ENCODE peak calls at places on chromosome 5, in five cellular contexts. One of them, this sample, is unnamed.

GRCh38 chr5:14417232-14417730 is 164.3 kb upstream of the OTULINL start:
- DNase-seq in coronary artery: no peak
- DNase-seq in right atrium auricular region: no peak
- DNase-seq in choroid plexus epithelial cell: peak; percentile 90
- DNase-seq in fibroblast of pulmonary artery: peak; percentile 66
- DNase-seq in this sample: no peak

GRCh38 chr5:168042284-168043080 is 249.0 kb upstream of the WWC1 start:
- DNase-seq in coronary artery: no peak
- DNase-seq in right atrium auricular region: no peak
- DNase-seq in choroid plexus epithelial cell: no peak
- DNase-seq in fibroblast of pulmonary artery: no peak
- DNase-seq in this sample: no peak

GRCh38 chr5:151612689-151613427 is 21.7 kb upstream of the FAT2 start:
- DNase-seq in coronary artery: no peak
- DNase-seq in right atrium auricular region: no peak
- DNase-seq in choroid plexus epithelial cell: peak; percentile 13
- DNase-seq in fibroblast of pulmonary artery: no peak
- DNase-seq in this sample: peak; percentile 86

GRCh38 chr5:158407801-158408200 is 548.9 kb upstream of the CLINT1 start:
- DNase-seq in coronary artery: no peak
- DNase-seq in right atrium auricular region: no peak
- DNase-seq in choroid plexus epithelial cell: peak; percentile 43
- DNase-seq in fibroblast of pulmonary artery: peak; percentile 14
- DNase-seq in this sample: no peak

GRCh38 chr5:103211858-103212500 is 46.6 kb upstream of the MACIR start:
- DNase-seq in coronary artery: no peak
- DNase-seq in right atrium auricular region: no peak
- DNase-seq in choroid plexus epithelial cell: peak; percentile 39
- DNase-seq in fibroblast of pulmonary artery: peak; percentile 39
- DNase-seq in this sample: no peak

GRCh38 chr5:170537451-170538095 is 33.8 kb downstream of the KCNIP1 start:
- DNase-seq in coronary artery: no peak
- DNase-seq in right atrium auricular region: no peak
- DNase-seq in choroid plexus epithelial cell: no peak
- DNase-seq in fibroblast of pulmonary artery: no peak
- DNase-seq in this sample: no peak

GRCh38 chr5:41629897-41630296 is 119.5 kb upstream of the PLCXD3 start:
- DNase-seq in coronary artery: no peak
- DNase-seq in right atrium auricular region: no peak
- DNase-seq in choroid plexus epithelial cell: no peak
- DNase-seq in fibroblast of pulmonary artery: no peak
- DNase-seq in this sample: no peak

GRCh38 chr5:52794519-52794918 is 6.8 kb downstream of the ITGA1 start:
- DNase-seq in coronary artery: no peak
- DNase-seq in right atrium auricular region: no peak
- DNase-seq in choroid plexus epithelial cell: peak; percentile 83
- DNase-seq in fibroblast of pulmonary artery: no peak
- DNase-seq in this sample: no peak

GRCh38 chr5:69048233-69048632 is 45.6 kb upstream of the SLC30A5 start:
- DNase-seq in coronary artery: no peak
- DNase-seq in right atrium auricular region: no peak
- DNase-seq in choroid plexus epithelial cell: no peak
- DNase-seq in fibroblast of pulmonary artery: no peak
- DNase-seq in this sample: no peak

GRCh38 chr5:123807177-123807900 is 295.4 kb downstream of the CSNK1G3 start:
- DNase-seq in coronary artery: no peak
- DNase-seq in right atrium auricular region: no peak
- DNase-seq in choroid plexus epithelial cell: no peak
- DNase-seq in fibroblast of pulmonary artery: no peak
- DNase-seq in this sample: no peak

GRCh38 chr5:140571105-140571504 is 6.5 kb downstream of the SLC35A4 start:
- DNase-seq in coronary artery: no peak
- DNase-seq in right atrium auricular region: no peak
- DNase-seq in choroid plexus epithelial cell: no peak
- DNase-seq in fibroblast of pulmonary artery: no peak
- DNase-seq in this sample: no peak

GRCh38 chr5:81948349-81948748 is 23.5 kb upstream of the ATG10 start:
- DNase-seq in coronary artery: no peak
- DNase-seq in right atrium auricular region: no peak
- DNase-seq in choroid plexus epithelial cell: peak; percentile 65
- DNase-seq in fibroblast of pulmonary artery: peak; percentile 89
- DNase-seq in this sample: peak; percentile 41

GRCh38 chr5:97004423-97005060 is 68.7 kb downstream of the LNPEP start:
- DNase-seq in coronary artery: no peak
- DNase-seq in right atrium auricular region: no peak
- DNase-seq in choroid plexus epithelial cell: no peak
- DNase-seq in fibroblast of pulmonary artery: no peak
- DNase-seq in this sample: no peak

GRCh38 chr5:142837274-142837673 is 67.1 kb downstream of the ARHGAP26 start:
- DNase-seq in coronary artery: no peak
- DNase-seq in right atrium auricular region: no peak
- DNase-seq in choroid plexus epithelial cell: no peak
- DNase-seq in fibroblast of pulmonary artery: no peak
- DNase-seq in this sample: no peak

GRCh38 chr5:126516852-126517251 is 78.2 kb downstream of the ALDH7A1 start:
- DNase-seq in coronary artery: no peak
- DNase-seq in right atrium auricular region: no peak
- DNase-seq in choroid plexus epithelial cell: no peak
- DNase-seq in fibroblast of pulmonary artery: no peak
- DNase-seq in this sample: no peak

GRCh38 chr5:1312993-1313833 is 18.3 kb upstream of the TERT start:
- DNase-seq in coronary artery: peak; percentile 52
- DNase-seq in right atrium auricular region: no peak
- DNase-seq in choroid plexus epithelial cell: no peak
- DNase-seq in fibroblast of pulmonary artery: no peak
- DNase-seq in this sample: no peak

GRCh38 chr5:89090021-89090420 is 207.0 kb upstream of the MEF2C start:
- DNase-seq in coronary artery: no peak
- DNase-seq in right atrium auricular region: no peak
- DNase-seq in choroid plexus epithelial cell: no peak
- DNase-seq in fibroblast of pulmonary artery: no peak
- DNase-seq in this sample: no peak

GRCh38 chr5:23014251-23014650 is 161.1 kb upstream of the CDH12 start:
- DNase-seq in coronary artery: no peak
- DNase-seq in right atrium auricular region: no peak
- DNase-seq in choroid plexus epithelial cell: no peak
- DNase-seq in fibroblast of pulmonary artery: no peak
- DNase-seq in this sample: no peak
- H3K4me3 ChIP-seq in coronary artery: no peak overlapping the region
- H3K4me3 ChIP-seq in right atrium auricular region: no peak overlapping the region
- H3K4me3 ChIP-seq in choroid plexus epithelial cell: no peak overlapping the region
- H3K4me3 ChIP-seq in fibroblast of pulmonary artery: no peak overlapping the region
- H3K4me3 ChIP-seq in this sample: no peak overlapping the region

GRCh38 chr5:78377056-78377717 is 16.8 kb downstream of the SCAMP1 start:
- DNase-seq in coronary artery: no peak
- DNase-seq in right atrium auricular region: no peak
- DNase-seq in choroid plexus epithelial cell: peak; percentile 23
- DNase-seq in fibroblast of pulmonary artery: peak; percentile 38
- DNase-seq in this sample: no peak

GRCh38 chr5:78376315-78376714 is 15.9 kb downstream of the SCAMP1 start:
- DNase-seq in coronary artery: no peak
- DNase-seq in right atrium auricular region: no peak
- DNase-seq in choroid plexus epithelial cell: no peak
- DNase-seq in fibroblast of pulmonary artery: no peak
- DNase-seq in this sample: no peak

GRCh38 chr5:78373231-78373630 is 12.8 kb downstream of the SCAMP1 start:
- DNase-seq in coronary artery: no peak
- DNase-seq in right atrium auricular region: no peak
- DNase-seq in choroid plexus epithelial cell: no peak
- DNase-seq in fibroblast of pulmonary artery: no peak
- DNase-seq in this sample: no peak

DNA sequence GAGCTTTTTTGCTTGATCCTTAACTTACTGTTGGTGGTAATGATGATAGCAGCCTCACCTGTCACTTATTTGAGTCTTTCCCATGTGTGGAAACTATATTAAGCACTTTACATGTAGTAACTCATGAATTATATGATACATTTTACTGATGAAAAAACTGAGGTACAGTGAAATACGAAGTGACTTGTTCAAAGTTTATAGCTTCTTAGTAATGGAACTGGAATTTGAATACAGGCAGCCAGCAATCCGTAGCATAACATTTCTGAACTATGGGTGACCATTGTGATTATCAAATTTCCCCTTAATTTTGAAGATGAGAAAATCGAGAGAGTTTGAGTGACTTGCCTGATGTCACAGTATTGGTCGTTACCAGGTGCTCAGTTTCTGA is 17.3 kb downstream of the SCAMP1 start:
- DNase-seq in coronary artery: no peak
- DNase-seq in right atrium auricular region: no peak
- DNase-seq in choroid plexus epithelial cell: no peak
- DNase-seq in fibroblast of pulmonary artery: no peak
- DNase-seq in this sample: no peak
- TF ChIP-seq CTCF in coronary artery: no peak
- TF ChIP-seq CTCF in right atrium auricular region: no peak
- TF ChIP-seq CTCF in choroid plexus epithelial cell: no peak
- TF ChIP-seq CTCF in fibroblast of pulmonary artery: no peak
- TF ChIP-seq CTCF in this sample: no peak

GRCh38 chr5:139064613-139065012 is 133.6 kb downstream of the SIL1 start:
- DNase-seq in coronary artery: no peak
- DNase-seq in right atrium auricular region: no peak
- DNase-seq in choroid plexus epithelial cell: no peak
- DNase-seq in fibroblast of pulmonary artery: no peak
- DNase-seq in this sample: no peak

GRCh38 chr5:139065296-139065695 is 132.9 kb downstream of the SIL1 start:
- DNase-seq in coronary artery: no peak
- DNase-seq in right atrium auricular region: no peak
- DNase-seq in choroid plexus epithelial cell: peak; percentile 26
- DNase-seq in fibroblast of pulmonary artery: peak; percentile 39
- DNase-seq in this sample: peak; percentile 30

GRCh38 chr5:139063664-139064054 is 134.5 kb downstream of the SIL1 start:
- DNase-seq in coronary artery: no peak
- DNase-seq in right atrium auricular region: no peak
- DNase-seq in choroid plexus epithelial cell: no peak
- DNase-seq in fibroblast of pulmonary artery: no peak
- DNase-seq in this sample: no peak

GRCh38 chr5:139068494-139069152 is 129.5 kb downstream of the SIL1 start:
- DNase-seq in coronary artery: no peak
- DNase-seq in right atrium auricular region: no peak
- DNase-seq in choroid plexus epithelial cell: no peak
- DNase-seq in fibroblast of pulmonary artery: no peak
- DNase-seq in this sample: no peak

DNA sequence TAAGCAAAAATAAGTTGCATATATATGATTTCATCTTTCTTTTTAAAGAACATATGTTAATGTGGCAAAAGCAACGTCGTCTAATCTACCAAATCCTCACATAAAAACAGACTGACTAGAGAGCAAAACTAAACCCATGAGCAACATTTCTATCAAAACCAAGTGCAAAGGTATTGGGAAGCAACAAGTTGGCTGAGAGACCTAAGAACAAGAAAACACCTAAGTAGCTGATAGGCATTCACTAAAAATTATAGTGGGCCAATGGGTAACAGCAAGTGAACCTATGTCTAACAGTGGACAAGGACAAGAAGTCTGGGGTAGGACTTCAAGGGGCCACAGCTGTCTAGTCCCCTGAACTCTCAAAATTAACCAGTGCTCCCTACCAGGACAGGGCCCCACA is 130.1 kb downstream of the SIL1 start:
- DNase-seq in coronary artery: no peak
- DNase-seq in right atrium auricular region: no peak
- DNase-seq in choroid plexus epithelial cell: no peak
- DNase-seq in fibroblast of pulmonary artery: no peak
- DNase-seq in this sample: no peak
- H3K4me3 ChIP-seq in coronary artery: no peak overlapping the region
- H3K4me3 ChIP-seq in right atrium auricular region: no peak overlapping the region
- H3K4me3 ChIP-seq in choroid plexus epithelial cell: no peak overlapping the region
- H3K4me3 ChIP-seq in fibroblast of pulmonary artery: no peak overlapping the region
- H3K4me3 ChIP-seq in this sample: no peak overlapping the region

GRCh38 chr5:129400395-129400983 is 59.6 kb upstream of the ADAMTS19 start:
- DNase-seq in coronary artery: no peak
- DNase-seq in right atrium auricular region: no peak
- DNase-seq in choroid plexus epithelial cell: peak; percentile 15
- DNase-seq in fibroblast of pulmonary artery: peak; percentile 31
- DNase-seq in this sample: no peak
- TF ChIP-seq CTCF in coronary artery: no peak
- TF ChIP-seq CTCF in right atrium auricular region: peak; percentile 51
- TF ChIP-seq CTCF in choroid plexus epithelial cell: peak; percentile 32
- TF ChIP-seq CTCF in fibroblast of pulmonary artery: peak; percentile 30
- TF ChIP-seq CTCF in this sample: peak; percentile 39

GRCh38 chr5:95858661-95859326 is 36.3 kb upstream of the GLRX start:
- DNase-seq in coronary artery: peak; percentile 99
- DNase-seq in right atrium auricular region: peak; percentile 98
- DNase-seq in choroid plexus epithelial cell: peak; percentile 99
- DNase-seq in fibroblast of pulmonary artery: peak; percentile 99
- DNase-seq in this sample: peak; percentile 97

GRCh38 chr5:95861221-95861857 is 38.8 kb upstream of the GLRX start:
- DNase-seq in coronary artery: peak; percentile 90
- DNase-seq in right atrium auricular region: peak; percentile 96
- DNase-seq in choroid plexus epithelial cell: peak; percentile 100
- DNase-seq in fibroblast of pulmonary artery: peak; percentile 99
- DNase-seq in this sample: peak; percentile 63

GRCh38 chr5:95858023-95858461 is 35.5 kb upstream of the GLRX start:
- DNase-seq in coronary artery: peak; percentile 91
- DNase-seq in right atrium auricular region: peak; percentile 89
- DNase-seq in choroid plexus epithelial cell: peak; percentile 75
- DNase-seq in fibroblast of pulmonary artery: peak; percentile 96
- DNase-seq in this sample: peak; percentile 67

GRCh38 chr5:95857185-95857945 is 34.8 kb upstream of the GLRX start:
- DNase-seq in coronary artery: peak; percentile 97
- DNase-seq in right atrium auricular region: peak; percentile 96
- DNase-seq in choroid plexus epithelial cell: peak; percentile 98
- DNase-seq in fibroblast of pulmonary artery: peak; percentile 79
- DNase-seq in this sample: peak; percentile 71

DNA sequence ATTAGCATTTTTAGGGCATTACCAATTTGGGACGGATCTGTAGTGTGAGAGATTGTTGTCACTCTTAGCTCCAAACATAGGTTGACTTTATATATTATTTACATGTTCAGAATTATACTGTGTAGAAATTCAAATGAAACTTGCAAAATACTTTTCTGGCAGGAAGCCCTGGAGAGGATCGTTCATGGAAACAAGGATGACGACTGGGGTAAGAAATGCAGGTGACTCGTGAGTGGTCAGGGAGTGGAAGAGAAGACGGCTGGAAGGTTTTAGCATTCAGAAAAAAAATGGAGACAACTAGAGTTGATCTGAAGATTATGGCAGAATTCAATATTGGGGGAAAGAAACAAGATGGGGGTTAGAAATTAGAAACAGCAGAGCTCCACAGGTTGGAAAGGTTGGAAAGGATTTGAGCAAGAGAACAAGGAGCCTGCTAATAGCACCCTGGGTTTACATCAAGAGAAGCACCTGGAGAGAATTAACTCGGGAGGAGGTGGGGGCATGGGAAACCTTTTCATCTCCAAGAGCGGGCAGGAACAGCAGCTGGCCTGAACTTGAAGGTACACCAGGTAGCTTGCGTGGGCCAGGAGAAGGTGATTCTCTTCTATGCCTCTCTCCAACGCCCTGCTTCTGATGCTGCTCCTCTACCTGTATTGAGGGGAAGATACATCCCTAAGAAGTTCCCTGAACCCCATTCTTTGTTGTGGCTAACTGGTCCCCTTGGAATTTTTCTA is 37.0 kb upstream of the GLRX start:
- DNase-seq in coronary artery: no peak
- DNase-seq in right atrium auricular region: no peak
- DNase-seq in choroid plexus epithelial cell: no peak
- DNase-seq in fibroblast of pulmonary artery: peak; percentile 92
- DNase-seq in this sample: no peak
- H3K4me3 ChIP-seq in coronary artery: peak overlapping the region; percentile 57
- H3K4me3 ChIP-seq in right atrium auricular region: no peak overlapping the region
- H3K4me3 ChIP-seq in choroid plexus epithelial cell: no peak overlapping the region
- H3K4me3 ChIP-seq in fibroblast of pulmonary artery: peak overlapping the region; percentile 46
- H3K4me3 ChIP-seq in this sample: peak overlapping the region; percentile 39

This sample was measured in epithelial cell of proximal tubule.